ENCODE peak calls at places on chromosomes 5 and 9, in four cellular contexts. G is HepG2, B is GM12878, Z is K562. R is an unnamed sample.

GRCh38 chr5:37839441-37840035 is 303 bp downstream of the GDNF start:
- DNase-seq in Z (no peak), G (peak; percentile 35), B (no peak), R (peak; percentile 71)

GRCh38 chr5:58459276-58459859 is 518 bp downstream of the PLK2 start:
- DNase-seq in G (peak; percentile 1), Z (no peak), B (no peak), R (peak; percentile 12)

GRCh38 chr5:53418844-53419243 is 61.6 kb upstream of the FST start:
- DNase-seq in G (no peak), Z (no peak), B (no peak), R (no peak)

GRCh38 chr5:175448276-175448675 is 4.3 kb upstream of the DRD1 start:
- DNase-seq in B (no peak), Z (no peak), G (no peak), R (no peak)

GRCh38 chr5:132070460-132071337 is 2.9 kb upstream of the CSF2 start:
- DNase-seq in B (no peak), Z (peak; percentile 67), G (no peak), R (no peak)

GRCh38 chr5:59525957-59526356 is 367.6 kb downstream of the PDE4D start:
- DNase-seq in Z (no peak), G (peak; percentile 27), B (no peak), R (no peak)

GRCh38 chr5:104016650-104017049 is 454.1 kb upstream of the NUDT12 start:
- DNase-seq in G (no peak), Z (no peak), B (no peak), R (no peak)

GRCh38 chr5:150053231-150053626 is 33.1 kb downstream of the CSF1R start:
- DNase-seq in G (no peak), B (no peak), Z (peak; percentile 37), R (no peak)

GRCh38 chr9:131255731-131256197 is 20.5 kb downstream of the FAM78A start:
- DNase-seq in G (no peak), Z (no peak), B (no peak), R (no peak)

GRCh38 chr5:191036-191948 is at the start of gene LRRC14B:
- DNase-seq in B (no peak), Z (no peak), G (no peak), R (no peak)

GRCh38 chr9:86876797-86877196 is 70.5 kb downstream of the GAS1 start:
- DNase-seq in B (no peak), G (no peak), Z (no peak), R (peak; percentile 37)

GRCh38 chr9:96875460-96876142 is 21.3 kb upstream of the ZNF782 start:
- DNase-seq in Z (no peak), G (peak; percentile 96), B (peak; percentile 51), R (peak; percentile 88)

GRCh38 chr9:10910779-10911178 is 298.0 kb upstream of the PTPRD start:
- DNase-seq in B (no peak), G (no peak), Z (no peak), R (no peak)

GRCh38 chr9:73116030-73116429 is 35.6 kb upstream of the ANXA1 start:
- DNase-seq in B (no peak), Z (no peak), G (no peak), R (no peak)

GRCh38 chr5:127409923-127410675 is 107.3 kb upstream of the PRRC1 start:
- DNase-seq in B (no peak), G (no peak), Z (no peak), R (no peak)

GRCh38 chr5:96775050-96775449 is 32.7 kb downstream of the ERAP1 start:
- DNase-seq in B (no peak), G (no peak), Z (no peak), R (no peak)

GRCh38 chr5:88269222-88269771 is 652 bp upstream of the TMEM161B start:
- DNase-seq in G (peak; percentile 6), Z (peak; percentile 25), B (peak; percentile 12), R (peak; percentile 10)

DNA sequence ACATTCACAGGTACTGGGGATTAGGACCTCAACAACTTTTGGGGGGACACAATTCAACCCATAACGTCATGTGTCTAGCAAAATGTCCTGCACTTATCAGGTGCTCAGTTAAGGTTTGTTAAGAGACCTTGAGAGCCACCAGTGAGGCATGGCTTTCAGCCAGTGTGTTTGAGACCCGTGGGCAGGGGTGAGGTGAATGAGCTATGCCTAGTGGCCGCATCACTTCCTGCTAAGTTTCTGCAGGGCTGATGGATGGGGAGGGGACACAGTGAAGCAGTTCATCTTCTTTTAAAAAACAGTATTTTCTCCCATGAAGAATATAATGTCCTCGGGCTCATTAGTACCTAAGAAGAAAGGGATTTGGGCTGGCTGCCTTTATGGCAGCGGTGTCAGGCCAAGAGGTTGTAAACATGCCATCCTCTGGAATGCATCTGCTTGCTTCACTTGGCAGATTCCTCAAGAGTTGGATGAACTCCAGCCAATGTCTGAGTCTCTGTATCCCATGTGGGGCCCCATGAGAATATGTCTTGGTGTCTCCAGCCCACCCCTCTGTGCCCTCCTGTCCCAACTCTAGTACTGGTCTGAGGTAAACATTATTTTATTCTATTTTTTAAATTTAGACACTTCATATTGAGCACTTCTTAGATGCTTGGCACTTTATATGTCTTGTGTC is 282.2 kb downstream of the CWC27 start:
- DNase-seq in Z (no peak), B (no peak), G (no peak), R (no peak)
- TF ChIP-seq FOXM1 in Z (no peak), B (no peak), G (no peak), R (no peak)

GRCh38 chr9:80867731-80868130 is 821.6 kb downstream of the TLE1 start:
- DNase-seq in G (no peak), B (no peak), Z (no peak), R (no peak)
- TF ChIP-seq SP1 in G (no peak), B (no peak), Z (no peak), R (no peak)

GRCh38 chr5:169786219-169786618 is 149.1 kb downstream of the DOCK2 start:
- DNase-seq in Z (no peak), G (no peak), B (no peak), R (no peak)

GRCh38 chr5:169785731-169786130 is 148.7 kb downstream of the DOCK2 start:
- DNase-seq in G (no peak), Z (no peak), B (no peak), R (no peak)

GRCh38 chr5:169789417-169789816 is 152.3 kb downstream of the DOCK2 start:
- DNase-seq in G (no peak), B (no peak), Z (no peak), R (no peak)

GRCh38 chr5:169791251-169791650 is 154.2 kb downstream of the DOCK2 start:
- DNase-seq in G (no peak), Z (no peak), B (no peak), R (no peak)

DNA sequence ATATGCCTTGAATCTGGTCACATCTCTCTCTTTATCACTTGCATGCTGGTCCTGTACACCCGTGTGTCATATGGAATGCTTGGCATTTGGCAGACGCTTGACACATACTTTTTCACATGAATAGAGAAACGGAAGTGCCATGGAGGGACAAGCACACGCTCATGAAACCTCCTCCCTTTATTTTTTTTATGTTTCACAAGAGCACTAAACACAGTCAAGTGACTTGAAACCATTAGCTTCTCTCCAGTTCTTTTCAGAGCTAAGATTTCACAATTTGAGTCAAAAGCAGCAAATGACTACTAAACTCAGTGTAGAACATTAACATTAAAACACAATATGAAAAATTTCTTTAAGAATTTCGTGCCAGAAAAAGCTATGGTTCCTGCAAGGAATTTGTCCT is 151.1 kb downstream of the DOCK2 start:
- DNase-seq in B (no peak), Z (no peak), G (no peak), R (no peak)
- TF ChIP-seq FOXM1 in B (no peak), Z (no peak), G (no peak), R (no peak)

GRCh38 chr9:22457448-22457847 is 10.8 kb downstream of the DMRTA1 start:
- DNase-seq in B (no peak), Z (no peak), G (no peak), R (no peak)

GRCh38 chr9:22447607-22448305 is 1.1 kb downstream of the DMRTA1 start:
- DNase-seq in G (no peak), B (no peak), Z (no peak), R (no peak)

GRCh38 chr9:22455181-22455580 is 8.6 kb downstream of the DMRTA1 start:
- DNase-seq in B (no peak), Z (no peak), G (no peak), R (no peak)

GRCh38 chr9:22454021-22454420 is 7.4 kb downstream of the DMRTA1 start:
- DNase-seq in Z (no peak), G (no peak), B (no peak), R (no peak)

DNA sequence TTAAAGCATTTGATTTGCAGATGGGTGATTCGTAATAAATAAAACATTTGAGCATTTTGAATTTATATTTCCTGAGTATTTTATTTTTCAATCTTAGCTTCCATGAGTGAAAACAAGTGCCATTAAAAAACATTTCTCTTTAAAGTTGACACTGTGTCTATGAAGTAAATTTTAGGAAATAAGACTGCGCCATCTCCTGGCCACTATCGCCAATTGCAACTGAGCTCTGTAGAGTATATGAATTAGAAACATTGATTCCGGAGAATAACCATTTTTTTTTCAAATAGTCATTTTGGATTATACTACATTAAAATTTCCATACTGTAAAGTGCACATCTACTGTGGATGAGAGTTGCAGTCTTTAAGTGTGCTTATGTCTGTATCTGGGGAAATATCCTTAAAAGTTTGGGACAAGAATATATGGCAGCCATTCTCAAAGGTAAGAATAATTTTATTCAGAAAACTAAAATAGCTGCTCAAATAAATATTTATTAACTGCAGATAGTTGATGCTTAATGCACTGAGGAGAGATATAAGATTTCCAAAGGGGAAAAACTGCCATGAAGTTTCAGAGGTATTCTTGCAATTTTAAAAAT is 5.9 kb downstream of the DMRTA1 start:
- DNase-seq in B (no peak), Z (no peak), G (peak; percentile 17), R (peak; percentile 17)
- TF ChIP-seq SP1 in B (no peak), Z (no peak), G (no peak), R (no peak)

DNA sequence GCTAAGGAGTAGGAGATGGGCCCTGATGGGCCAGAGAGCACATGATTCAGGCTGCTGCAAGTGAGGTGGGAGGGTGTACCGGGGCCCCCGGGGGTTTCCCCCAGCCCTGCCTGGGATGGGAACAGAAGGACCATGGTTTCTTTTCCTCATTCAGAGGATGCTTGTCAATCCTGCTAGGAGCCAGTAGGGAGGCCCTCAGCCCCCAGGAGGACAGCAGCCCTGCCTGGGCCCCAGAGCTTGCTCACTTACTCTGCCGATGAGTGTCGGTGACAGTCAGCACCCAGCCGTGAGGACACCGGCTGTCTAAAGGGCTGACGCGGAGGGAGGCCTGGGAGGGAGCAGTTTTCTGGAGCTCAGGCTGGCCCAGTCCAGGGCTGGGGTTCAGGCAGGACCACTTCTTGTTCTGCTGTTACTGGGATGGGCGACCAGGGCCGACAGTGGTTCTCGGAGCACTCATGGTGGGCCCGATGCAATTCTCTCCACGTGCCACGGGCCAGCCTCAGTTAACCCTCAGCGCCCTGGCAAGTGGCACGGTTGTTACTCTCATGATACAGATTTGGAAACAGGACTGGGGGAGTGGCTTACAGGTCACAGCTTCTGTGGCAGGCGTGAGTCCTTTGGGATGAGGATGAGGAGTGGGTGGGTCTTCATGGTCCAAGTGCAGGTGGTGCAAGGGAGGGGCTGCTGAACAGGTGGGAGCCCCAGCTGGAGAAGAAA is 1.8 kb downstream of the ARRDC1 start:
- DNase-seq in B (no peak), Z (no peak), G (no peak), R (no peak)
- TF ChIP-seq FOXM1 in B (no peak), Z (no peak), G (no peak), R (no peak)